ENCODE peak calls at places on chromosome 21, in ten cellular contexts. D, C, V, N, J, F, W, T, S and G are unnamed samples.

GRCh38 chr21:14657241-14658008 is 111.3 kb upstream of the SAMSN1 start:
- DNase-seq in N (no peak), T (no peak), C (no peak), S (no peak), F (no peak), J (no peak), D (no peak), W (no peak), V (no peak), G (no peak)

GRCh38 chr21:42661688-42662429 is 8.4 kb downstream of the PDE9A start:
- DNase-seq in C (no peak), D (no peak), V (no peak), N (no peak), J (no peak), S (no peak), W (no peak), F (no peak), T (no peak), G (no peak)

GRCh38 chr21:42125571-42126544 is 54.7 kb downstream of the UMODL1 start:
- DNase-seq in N (peak; percentile 8), S (peak; percentile 43), T (peak; percentile 69), C (no peak), F (no peak), W (no peak), V (peak; percentile 60), J (no peak), D (no peak), G (peak; percentile 20)

GRCh38 chr21:25708467-25709065 is 26.1 kb downstream of the ATP5PF start:
- DNase-seq in T (peak; percentile 57), C (no peak), W (no peak), D (peak; percentile 28), S (no peak), F (peak; percentile 5), J (peak; percentile 33), N (peak; percentile 23), V (peak; percentile 69), G (peak; percentile 33)

GRCh38 chr21:17585875-17586450 is 26.7 kb downstream of the BTG3 start:
- DNase-seq in F (no peak), W (no peak), V (peak; percentile 79), J (peak; percentile 28), C (no peak), D (no peak), S (no peak), T (peak; percentile 59), N (no peak), G (peak; percentile 48)

GRCh38 chr21:28745131-28746055 is 247.3 kb downstream of the LTN1 start:
- DNase-seq in S (peak; percentile 74), J (peak; percentile 61), V (peak; percentile 97), W (peak; percentile 59), C (no peak), D (peak; percentile 77), T (peak; percentile 93), N (peak; percentile 87), F (peak; percentile 52), G (peak; percentile 72)

GRCh38 chr21:16330340-16331319 is 600.8 kb downstream of the USP25 start:
- DNase-seq in J (peak; percentile 42), T (peak; percentile 72), C (no peak), N (peak; percentile 44), F (no peak), S (no peak), W (no peak), V (peak; percentile 89), D (peak; percentile 24), G (peak; percentile 79)

GRCh38 chr21:22925032-22925431 is 1926.8 kb downstream of the NCAM2 start:
- DNase-seq in N (no peak), T (no peak), S (no peak), V (no peak), D (no peak), C (no peak), F (no peak), W (no peak), J (no peak), G (no peak)

GRCh38 chr21:25638634-25639166 is 358 bp upstream of the JAM2 start:
- DNase-seq in W (no peak), V (peak; percentile 55), J (no peak), C (no peak), S (no peak), T (peak; percentile 27), F (no peak), D (no peak), N (no peak), G (no peak)

GRCh38 chr21:16407403-16408279 is 677.9 kb downstream of the USP25 start:
- DNase-seq in F (no peak), D (no peak), S (no peak), N (no peak), C (no peak), W (no peak), J (no peak), T (no peak), V (no peak), G (no peak)

GRCh38 chr21:37098756-37099155 is 25.7 kb downstream of the TTC3 start:
- DNase-seq in D (no peak), V (no peak), S (no peak), N (no peak), C (no peak), F (no peak), T (no peak), W (no peak), J (no peak), G (no peak)

GRCh38 chr21:25139390-25139789 is 467.9 kb downstream of the MRPL39 start:
- DNase-seq in D (no peak), J (no peak), C (no peak), V (no peak), N (no peak), F (no peak), S (no peak), T (no peak), W (no peak), G (no peak)

GRCh38 chr21:28142692-28143091 is 850.0 kb downstream of the LTN1 start:
- DNase-seq in T (peak; percentile 67), W (no peak), J (no peak), S (no peak), V (peak; percentile 85), C (no peak), N (peak; percentile 68), D (no peak), F (no peak), G (peak; percentile 79)

GRCh38 chr21:17495680-17496079 is 17.2 kb upstream of the CXADR start:
- DNase-seq in V (peak; percentile 19), N (no peak), D (no peak), S (no peak), F (no peak), T (peak; percentile 12), C (no peak), J (no peak), W (no peak), G (no peak)

GRCh38 chr21:37164742-37165141 is 91.7 kb downstream of the TTC3 start:
- DNase-seq in J (no peak), W (no peak), T (peak; percentile 47), C (no peak), D (no peak), V (peak; percentile 62), F (no peak), N (no peak), S (no peak), G (no peak)

GRCh38 chr21:42381347-42381984 is 14.4 kb downstream of the TMPRSS3 start:
- DNase-seq in D (no peak), S (peak; percentile 76), T (peak; percentile 31), F (peak; percentile 43), J (peak; percentile 44), N (no peak), C (no peak), V (peak; percentile 43), W (peak; percentile 58), G (no peak)

DNA sequence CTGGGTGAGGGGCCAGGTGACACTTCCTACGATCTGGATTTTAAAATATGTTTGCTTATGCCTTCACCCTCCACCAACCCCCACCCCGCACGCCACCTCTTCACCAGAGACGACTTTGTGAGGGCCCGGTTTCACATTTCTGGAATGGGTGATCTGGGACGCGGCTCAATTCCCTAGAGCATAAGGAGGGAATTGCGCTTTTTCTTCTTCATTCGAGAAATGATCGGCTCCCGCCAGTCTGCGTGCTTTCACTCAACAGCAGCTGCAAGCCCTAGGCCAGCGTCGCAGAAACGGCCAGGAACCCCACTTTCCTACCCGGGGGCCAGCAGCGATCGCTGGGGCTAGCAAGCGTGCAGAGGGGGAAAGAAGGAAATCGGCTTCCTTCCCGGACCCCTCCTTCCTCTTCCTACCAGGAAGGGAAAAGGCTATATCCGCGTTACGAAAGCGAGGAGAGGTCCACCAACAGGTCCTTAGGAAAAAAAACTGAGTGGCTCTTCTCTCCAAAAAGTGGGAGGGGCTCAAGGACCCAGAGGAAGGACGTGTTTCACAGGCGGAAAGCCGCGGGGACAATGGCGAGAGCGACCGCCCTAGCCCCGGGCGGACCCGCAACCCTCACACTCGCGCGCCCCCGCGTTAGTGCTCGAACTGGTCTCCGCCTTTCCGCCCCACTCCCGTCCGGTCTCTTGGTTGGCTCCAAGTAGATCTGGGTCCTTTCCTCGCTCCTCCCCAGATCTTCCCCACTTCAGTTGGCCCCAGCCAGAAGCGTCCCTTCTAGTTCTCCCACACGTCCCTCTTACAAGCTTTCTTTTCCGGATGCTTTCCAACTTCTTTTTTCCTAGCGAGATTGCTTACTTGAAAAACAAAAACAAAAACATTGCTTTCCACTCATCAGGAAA is 1.1 kb upstream of the ADAMTS1 start:
- DNase-seq in F (no peak), S (peak; percentile 81), J (peak; percentile 53), T (peak; percentile 80), W (peak; percentile 78), D (peak; percentile 75), N (no peak), V (peak; percentile 86), C (no peak), G (peak; percentile 76)
- TF ChIP-seq CTCF in F (no peak), S (peak; percentile 18), J (peak; percentile 27), T (peak; percentile 31), W (no peak), D (no peak), N (peak; percentile 37), V (peak; percentile 39), C (no peak), G (peak; percentile 35)

GRCh38 chr21:45706299-45706698 is 62.8 kb downstream of the PCBP3 start:
- DNase-seq in N (no peak), J (no peak), D (no peak), W (no peak), C (no peak), F (no peak), V (no peak), S (no peak), T (no peak), G (no peak)
- TF ChIP-seq CTCF in N (no peak), J (no peak), D (no peak), W (no peak), C (no peak), F (no peak), V (no peak), S (no peak), T (no peak), G (no peak)

DNA sequence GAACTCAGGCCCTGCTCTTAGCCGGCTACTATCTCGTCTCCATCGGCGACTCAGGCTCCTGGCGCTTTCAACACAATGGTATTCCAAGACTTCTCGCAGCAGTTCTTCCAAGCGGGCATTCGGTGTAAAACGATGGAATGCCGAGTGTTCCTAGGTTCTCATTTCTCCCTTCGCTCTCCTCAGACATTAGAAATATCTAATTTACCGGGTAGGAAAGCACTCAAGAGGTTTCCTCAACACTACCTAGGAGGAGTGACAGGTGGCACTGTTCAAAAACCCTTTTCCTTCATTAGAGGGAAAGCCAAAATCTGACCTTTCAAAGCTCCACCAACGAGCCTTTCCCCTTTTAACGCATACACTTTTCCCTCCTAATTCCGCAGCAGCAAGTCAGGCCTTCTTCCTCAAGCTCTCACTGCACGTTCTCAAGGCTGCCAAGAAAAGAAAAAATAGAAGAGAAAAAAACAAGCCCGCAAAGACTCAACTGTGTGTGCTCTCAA is 601 bp downstream of the UBE2G2 start:
- DNase-seq in C (no peak), V (peak; percentile 23), J (peak; percentile 59), S (no peak), T (peak; percentile 32), D (peak; percentile 27), W (no peak), N (no peak), F (no peak), G (peak; percentile 28)
- TF ChIP-seq CTCF in C (peak; percentile 27), V (peak; percentile 16), J (peak; percentile 57), S (peak; percentile 54), T (peak; percentile 43), D (no peak), W (peak; percentile 20), N (peak; percentile 28), F (peak; percentile 78), G (peak; percentile 62)

GRCh38 chr21:31872452-31873274 is at the start of gene HUNK:
- DNase-seq in J (no peak), N (no peak), C (no peak), F (no peak), T (peak; percentile 56), V (peak; percentile 39), S (peak; percentile 62), W (peak; percentile 56), D (peak; percentile 84), G (no peak)
- TF ChIP-seq CTCF in J (no peak), N (peak; percentile 17), C (no peak), F (no peak), T (peak; percentile 27), V (no peak), S (no peak), W (no peak), D (no peak), G (no peak)